ENCODE peak calls at places on chromosome 17, in four cellular contexts. S is endothelial cell of umbilical vein, Q is HCT116, N is PC-3. F is an unnamed sample.

GRCh38 chr17:54901230-54901847 is 687 bp downstream of the TOM1L1 start:
- DNase-seq in S (no peak), N (peak; percentile 83), Q (peak; percentile 48), F (peak; percentile 68)

GRCh38 chr17:29573871-29574731 is 5.6 kb downstream of the TP53I13 start:
- DNase-seq in S (no peak), Q (no peak), N (no peak), F (no peak)

GRCh38 chr17:35749560-35750412 is 3.3 kb downstream of the GAS2L2 start:
- DNase-seq in N (no peak), Q (no peak), S (no peak), F (no peak)

GRCh38 chr17:76445697-76446448 is 7.1 kb downstream of the UBE2O start:
- DNase-seq in Q (no peak), S (no peak), N (no peak), F (no peak)

GRCh38 chr17:50311112-50311460 is 34.8 kb upstream of the XYLT2 start:
- DNase-seq in S (no peak), N (no peak), Q (no peak), F (no peak)

GRCh38 chr17:67390646-67391480 is 13.8 kb downstream of the PITPNC1 start:
- DNase-seq in N (peak; percentile 99), S (peak; percentile 93), Q (peak; percentile 89), F (peak; percentile 94)

GRCh38 chr17:20171741-20172377 is 162.7 kb downstream of the SPECC1 start:
- DNase-seq in Q (no peak), N (no peak), S (no peak), F (no peak)

GRCh38 chr17:29633886-29634285 is 11.2 kb upstream of the CORO6 start:
- DNase-seq in Q (no peak), S (no peak), N (no peak), F (no peak)

GRCh38 chr17:48472485-48473281 is 42.7 kb upstream of the SKAP1 start:
- DNase-seq in S (no peak), Q (peak; percentile 60), N (peak; percentile 96), F (peak; percentile 93)

GRCh38 chr17:42163113-42163512 is 8.3 kb upstream of the RAB5C start:
- DNase-seq in N (no peak), S (no peak), Q (peak; percentile 18), F (no peak)

GRCh38 chr17:54992797-54993639 is 24.5 kb downstream of the STXBP4 start:
- DNase-seq in N (peak; percentile 82), Q (peak; percentile 53), S (peak; percentile 43), F (peak; percentile 66)

GRCh38 chr17:79835953-79836951 is 3.0 kb downstream of the CBX4 start:
- DNase-seq in S (no peak), N (peak; percentile 35), Q (peak; percentile 42), F (no peak)

GRCh38 chr17:14919049-14919545 is 346.0 kb downstream of the PMP22 start:
- DNase-seq in N (no peak), Q (no peak), S (no peak), F (no peak)

GRCh38 chr17:57419940-57420522 is 163.7 kb downstream of the MSI2 start:
- DNase-seq in N (peak; percentile 76), Q (no peak), S (no peak), F (no peak)

GRCh38 chr17:64328875-64329405 is 61.7 kb downstream of the PECAM1 start:
- DNase-seq in Q (no peak), N (no peak), S (peak; percentile 44), F (no peak)

GRCh38 chr17:73340093-73340596 is 28.3 kb upstream of the CDC42EP4 start:
- DNase-seq in Q (peak; percentile 71), N (peak; percentile 96), S (no peak), F (peak; percentile 94)

GRCh38 chr17:68719431-68719830 is 118.3 kb upstream of the FAM20A start:
- DNase-seq in S (peak; percentile 8), Q (no peak), N (peak; percentile 39), F (no peak)

GRCh38 chr17:76088041-76088867 is 9.3 kb downstream of the ZACN start:
- DNase-seq in Q (no peak), N (no peak), S (no peak), F (no peak)

GRCh38 chr17:80331820-80332219 is 71.2 kb downstream of the RNF213 start:
- DNase-seq in Q (no peak), N (no peak), S (no peak), F (no peak)

GRCh38 chr17:8072727-8073461 is 14.6 kb downstream of the ALOX12B start:
- DNase-seq in Q (no peak), N (no peak), S (no peak), F (no peak)

GRCh38 chr17:42675984-42676423 is 790 bp downstream of the PLEKHH3 start:
- DNase-seq in Q (no peak), S (peak; percentile 45), N (peak; percentile 23), F (peak; percentile 66)

GRCh38 chr17:45923511-45924268 is 29.3 kb downstream of the MAPT start:
- DNase-seq in S (no peak), N (no peak), Q (no peak), F (no peak)

GRCh38 chr17:58412064-58412703 is 5.2 kb downstream of the RNF43 start:
- DNase-seq in N (no peak), Q (no peak), S (no peak), F (no peak)

GRCh38 chr17:2347805-2348685 is 10.7 kb downstream of the SGSM2 start:
- DNase-seq in Q (no peak), S (no peak), N (peak; percentile 75), F (peak; percentile 74)

GRCh38 chr17:10216213-10216982 is 18.0 kb upstream of the GAS7 start:
- DNase-seq in Q (no peak), S (no peak), N (no peak), F (no peak)

GRCh38 chr17:76147211-76148014 is 6.4 kb upstream of the FOXJ1 start:
- DNase-seq in S (peak; percentile 27), Q (peak; percentile 35), N (peak; percentile 78), F (peak; percentile 48)

GRCh38 chr17:63370696-63371095 is 75.4 kb downstream of the CYB561 start:
- DNase-seq in N (no peak), Q (no peak), S (no peak), F (no peak)

GRCh38 chr17:4679652-4680051 is 24.3 kb downstream of the PELP1 start:
- DNase-seq in Q (peak; percentile 32), S (peak; percentile 42), N (peak; percentile 81), F (peak; percentile 34)

GRCh38 chr17:1865252-1866037 is 35.6 kb downstream of the RPA1 start:
- DNase-seq in S (peak; percentile 37), Q (peak; percentile 4), N (peak; percentile 64), F (peak; percentile 4)

GRCh38 chr17:73007447-73007846 is 85.0 kb downstream of the SLC39A11 start:
- DNase-seq in S (no peak), N (no peak), Q (no peak), F (peak; percentile 70)

GRCh38 chr17:17757391-17757791 is 76.1 kb downstream of the RAI1 start:
- DNase-seq in N (no peak), Q (no peak), S (no peak), F (no peak)

GRCh38 chr17:15385305-15385704 is 43.9 kb upstream of the TEKT3 start:
- DNase-seq in Q (no peak), S (no peak), N (peak; percentile 51), F (no peak)

GRCh38 chr17:15501788-15502187 is 34.4 kb upstream of the CDRT4 start:
- DNase-seq in Q (no peak), N (no peak), S (no peak), F (no peak)

GRCh38 chr17:82232876-82233785 is 4.3 kb downstream of the SLC16A3 start:
- DNase-seq in N (no peak), Q (no peak), S (no peak), F (no peak)
- H3K27ac ChIP-seq in N (no peak overlapping the region), Q (peak overlapping the region; percentile 32), S (no peak overlapping the region), F (no peak overlapping the region)

GRCh38 chr17:32461498-32461852 is 17.2 kb downstream of the PSMD11 start:
- DNase-seq in Q (no peak), N (no peak), S (no peak), F (no peak)
- H3K79me2 ChIP-seq in Q (peaks cover 98% of the 10 kb centered on the region), N (peaks cover 69% of the 10 kb centered on the region), S (peaks cover 55% of the 10 kb centered on the region), F (peaks cover 7% of the 10 kb centered on the region)

DNA sequence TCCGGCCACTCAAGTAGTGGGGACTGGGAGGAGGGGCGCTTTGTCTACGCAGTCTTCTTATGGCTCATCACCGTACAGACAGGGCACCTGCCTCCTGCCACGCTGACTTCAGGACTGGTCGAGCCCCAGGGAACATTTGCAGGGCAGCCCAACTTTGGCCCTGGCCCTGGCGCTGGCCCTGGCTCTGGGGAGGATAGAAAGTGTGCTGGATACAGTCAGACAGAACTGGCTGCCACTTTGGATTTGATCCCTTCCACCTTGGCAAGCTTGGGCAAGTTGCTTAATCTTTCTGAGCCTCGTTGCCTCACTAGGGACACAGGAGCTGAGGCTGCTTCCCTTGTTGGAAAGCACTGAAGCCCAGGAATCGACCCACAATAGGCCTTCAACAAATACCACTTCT is 13.6 kb downstream of the LGALS9 start:
- DNase-seq in S (no peak), N (no peak), Q (no peak), F (peak; percentile 5)
- H3K27ac ChIP-seq in S (no peak overlapping the region), N (no peak overlapping the region), Q (no peak overlapping the region), F (no peak overlapping the region)

GRCh38 chr17:39704821-39705551 is 5.1 kb downstream of the ERBB2 start:
- DNase-seq in Q (no peak), S (no peak), N (no peak), F (peak; percentile 38)

GRCh38 chr17:39701784-39702422 is 2.0 kb downstream of the ERBB2 start:
- DNase-seq in Q (no peak), N (peak; percentile 16), S (no peak), F (no peak)

GRCh38 chr17:39701012-39701783 is 1.3 kb downstream of the ERBB2 start:
- DNase-seq in S (no peak), Q (no peak), N (peak; percentile 7), F (no peak)

GRCh38 chr17:39703913-39704312 is 4.0 kb downstream of the ERBB2 start:
- DNase-seq in N (no peak), Q (no peak), S (no peak), F (no peak)

DNA sequence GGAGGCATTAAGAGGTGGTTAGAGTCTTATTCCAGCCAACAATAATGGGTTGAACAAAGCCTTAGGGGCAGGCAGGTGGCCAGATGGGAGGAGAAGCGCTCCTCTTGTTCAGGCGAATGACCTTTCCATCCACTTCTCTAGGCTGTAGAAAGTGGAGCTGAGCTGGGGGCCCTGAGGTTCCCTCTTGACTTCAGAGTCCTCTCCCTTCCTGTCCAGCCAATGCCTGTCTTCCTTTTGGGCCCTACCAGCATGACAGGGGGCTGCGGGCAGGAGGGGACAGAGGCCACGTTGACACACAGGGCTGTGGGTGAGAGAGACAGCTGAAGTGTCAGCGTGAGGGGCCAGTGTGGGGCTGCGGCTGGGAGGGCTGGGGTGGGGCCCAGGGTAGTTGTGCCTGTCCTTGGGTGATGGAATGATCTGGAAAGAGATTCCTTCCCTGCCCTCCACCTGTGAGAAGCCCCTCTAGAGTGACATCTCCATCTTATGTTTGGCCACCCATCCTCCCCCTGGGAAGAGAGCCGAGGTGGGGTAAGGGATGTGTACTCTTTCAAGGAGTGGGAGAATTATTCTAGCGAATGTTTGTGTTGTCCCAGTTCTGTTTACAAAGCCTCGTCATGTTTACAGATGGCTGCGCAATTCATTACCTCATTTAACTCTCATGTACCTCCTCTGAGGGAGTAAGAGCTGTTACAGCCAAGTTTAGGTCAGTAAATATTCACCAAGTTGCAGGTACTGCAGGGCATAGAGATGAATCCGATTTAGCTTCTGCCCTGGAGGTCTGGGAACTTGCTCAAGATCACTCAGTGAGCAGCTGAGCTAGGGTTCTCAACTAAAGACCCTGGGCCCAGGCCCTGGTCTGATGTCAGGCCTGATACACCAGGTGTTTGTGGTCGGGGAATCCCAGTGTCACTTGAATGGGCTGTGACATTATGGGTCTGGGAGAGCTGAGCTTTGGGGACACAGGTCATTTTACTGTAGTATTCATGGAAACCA is 3.3 kb downstream of the ERBB2 start:
- DNase-seq in S (no peak), Q (no peak), N (peak; percentile 81), F (no peak)
- H3K79me2 ChIP-seq in S (no peaks in the 10 kb centered on the region), Q (peaks cover 64% of the 10 kb centered on the region), N (peaks cover 73% of the 10 kb centered on the region), F (peaks cover 12% of the 10 kb centered on the region)

GRCh38 chr17:37830151-37830993 is 85.5 kb upstream of the HNF1B start:
- DNase-seq in Q (no peak), S (peak; percentile 62), N (no peak), F (no peak)
- H3K27ac ChIP-seq in Q (no peak overlapping the region), S (no peak overlapping the region), N (no peak overlapping the region), F (no peak overlapping the region)